ENCODE peak calls at places on chromosomes 12 and 14, in nine cellular contexts. One of them, this sample, is unnamed.

GRCh38 chr14:37864861-37865718 is 269.7 kb downstream of the TTC6 start:
- DNase-seq in stimulated activated CD4-positive, alpha-beta T cell treated with anti-CD3 and anti-CD28 coated beads, Interleukin-4, amount 100 ng/mL, for 48 hours: no peak
- DNase-seq in MM.1S: no peak
- DNase-seq in AG10803: peak; percentile 89
- DNase-seq in RWPE1: peak; percentile 15
- DNase-seq in endothelial cell: no peak
- DNase-seq in fibroblast of the aortic adventitia: peak; percentile 47
- DNase-seq in fibroblast of lung: peak; percentile 60
- DNase-seq in pancreas: no peak
- DNase-seq in this sample: no peak

GRCh38 chr12:68636268-68636667 is 25.6 kb downstream of the RAP1B start:
- DNase-seq in stimulated activated CD4-positive, alpha-beta T cell treated with anti-CD3 and anti-CD28 coated beads, Interleukin-4, amount 100 ng/mL, for 48 hours: no peak
- DNase-seq in MM.1S: no peak
- DNase-seq in AG10803: peak; percentile 81
- DNase-seq in RWPE1: no peak
- DNase-seq in endothelial cell: no peak
- DNase-seq in fibroblast of the aortic adventitia: peak; percentile 64
- DNase-seq in fibroblast of lung: peak; percentile 80
- DNase-seq in pancreas: no peak
- DNase-seq in this sample: no peak

GRCh38 chr12:92183575-92183974 is 37.9 kb upstream of the BTG1 start:
- DNase-seq in stimulated activated CD4-positive, alpha-beta T cell treated with anti-CD3 and anti-CD28 coated beads, Interleukin-4, amount 100 ng/mL, for 48 hours: no peak
- DNase-seq in MM.1S: no peak
- DNase-seq in AG10803: no peak
- DNase-seq in RWPE1: no peak
- DNase-seq in endothelial cell: no peak
- DNase-seq in fibroblast of the aortic adventitia: no peak
- DNase-seq in fibroblast of lung: no peak
- DNase-seq in pancreas: no peak
- DNase-seq in this sample: no peak

GRCh38 chr14:92867246-92867925 is 55.6 kb upstream of the CHGA start:
- DNase-seq in stimulated activated CD4-positive, alpha-beta T cell treated with anti-CD3 and anti-CD28 coated beads, Interleukin-4, amount 100 ng/mL, for 48 hours: no peak
- DNase-seq in MM.1S: no peak
- DNase-seq in AG10803: no peak
- DNase-seq in RWPE1: no peak
- DNase-seq in endothelial cell: no peak
- DNase-seq in fibroblast of the aortic adventitia: no peak
- DNase-seq in fibroblast of lung: no peak
- DNase-seq in pancreas: no peak
- DNase-seq in this sample: no peak

GRCh38 chr12:46372852-46373302 is 304 bp upstream of the SLC38A2 start:
- DNase-seq in stimulated activated CD4-positive, alpha-beta T cell treated with anti-CD3 and anti-CD28 coated beads, Interleukin-4, amount 100 ng/mL, for 48 hours: peak; percentile 98
- DNase-seq in MM.1S: no peak
- DNase-seq in AG10803: no peak
- DNase-seq in RWPE1: no peak
- DNase-seq in endothelial cell: peak; percentile 92
- DNase-seq in fibroblast of the aortic adventitia: no peak
- DNase-seq in fibroblast of lung: no peak
- DNase-seq in pancreas: no peak
- DNase-seq in this sample: no peak

GRCh38 chr12:107801150-107801549 is 26.6 kb downstream of the ASCL4 start:
- DNase-seq in stimulated activated CD4-positive, alpha-beta T cell treated with anti-CD3 and anti-CD28 coated beads, Interleukin-4, amount 100 ng/mL, for 48 hours: no peak
- DNase-seq in MM.1S: no peak
- DNase-seq in AG10803: peak; percentile 16
- DNase-seq in RWPE1: no peak
- DNase-seq in endothelial cell: no peak
- DNase-seq in fibroblast of the aortic adventitia: peak; percentile 14
- DNase-seq in fibroblast of lung: no peak
- DNase-seq in pancreas: no peak
- DNase-seq in this sample: no peak

GRCh38 chr14:36807727-36808126 is 146.1 kb downstream of the PAX9 start:
- DNase-seq in stimulated activated CD4-positive, alpha-beta T cell treated with anti-CD3 and anti-CD28 coated beads, Interleukin-4, amount 100 ng/mL, for 48 hours: no peak
- DNase-seq in MM.1S: no peak
- DNase-seq in AG10803: no peak
- DNase-seq in RWPE1: no peak
- DNase-seq in endothelial cell: no peak
- DNase-seq in fibroblast of the aortic adventitia: no peak
- DNase-seq in fibroblast of lung: no peak
- DNase-seq in pancreas: no peak
- DNase-seq in this sample: no peak

GRCh38 chr14:101006008-101006407 is 102.5 kb upstream of the RTL1 start:
- DNase-seq in stimulated activated CD4-positive, alpha-beta T cell treated with anti-CD3 and anti-CD28 coated beads, Interleukin-4, amount 100 ng/mL, for 48 hours: no peak
- DNase-seq in MM.1S: no peak
- DNase-seq in AG10803: no peak
- DNase-seq in RWPE1: no peak
- DNase-seq in endothelial cell: no peak
- DNase-seq in fibroblast of the aortic adventitia: no peak
- DNase-seq in fibroblast of lung: no peak
- DNase-seq in pancreas: no peak
- DNase-seq in this sample: no peak

GRCh38 chr12:46187023-46187422 is 81.8 kb downstream of the SLC38A1 start:
- DNase-seq in stimulated activated CD4-positive, alpha-beta T cell treated with anti-CD3 and anti-CD28 coated beads, Interleukin-4, amount 100 ng/mL, for 48 hours: no peak
- DNase-seq in MM.1S: no peak
- DNase-seq in AG10803: peak; percentile 80
- DNase-seq in RWPE1: no peak
- DNase-seq in endothelial cell: no peak
- DNase-seq in fibroblast of the aortic adventitia: peak; percentile 88
- DNase-seq in fibroblast of lung: peak; percentile 94
- DNase-seq in pancreas: peak; percentile 43
- DNase-seq in this sample: peak; percentile 16

GRCh38 chr12:98253641-98254040 is 261.7 kb upstream of the TMPO start:
- DNase-seq in stimulated activated CD4-positive, alpha-beta T cell treated with anti-CD3 and anti-CD28 coated beads, Interleukin-4, amount 100 ng/mL, for 48 hours: no peak
- DNase-seq in MM.1S: no peak
- DNase-seq in AG10803: no peak
- DNase-seq in RWPE1: no peak
- DNase-seq in endothelial cell: no peak
- DNase-seq in fibroblast of the aortic adventitia: no peak
- DNase-seq in fibroblast of lung: no peak
- DNase-seq in pancreas: no peak
- DNase-seq in this sample: no peak

GRCh38 chr12:96094201-96094600 is 58.8 kb upstream of the LTA4H start:
- DNase-seq in stimulated activated CD4-positive, alpha-beta T cell treated with anti-CD3 and anti-CD28 coated beads, Interleukin-4, amount 100 ng/mL, for 48 hours: no peak
- DNase-seq in MM.1S: peak; percentile 46
- DNase-seq in AG10803: no peak
- DNase-seq in RWPE1: peak; percentile 81
- DNase-seq in endothelial cell: peak; percentile 20
- DNase-seq in fibroblast of the aortic adventitia: no peak
- DNase-seq in fibroblast of lung: no peak
- DNase-seq in pancreas: no peak
- DNase-seq in this sample: no peak

GRCh38 chr12:74105434-74105833 is 432.2 kb upstream of the ATXN7L3B start:
- DNase-seq in stimulated activated CD4-positive, alpha-beta T cell treated with anti-CD3 and anti-CD28 coated beads, Interleukin-4, amount 100 ng/mL, for 48 hours: no peak
- DNase-seq in MM.1S: no peak
- DNase-seq in AG10803: no peak
- DNase-seq in RWPE1: peak; percentile 3
- DNase-seq in endothelial cell: no peak
- DNase-seq in fibroblast of the aortic adventitia: no peak
- DNase-seq in fibroblast of lung: no peak
- DNase-seq in pancreas: no peak
- DNase-seq in this sample: no peak